ENCODE peak calls at places on chromosomes 7 and 10, in five cellular contexts. One of them, this sample, is unnamed.

GRCh38 chr10:86334515-86335085 is 32.0 kb downstream of the GRID1 start:
- DNase-seq in fibroblast of the conjunctiva: no peak
- DNase-seq in Peyer's patch: no peak
- DNase-seq in skeletal muscle cell: no peak
- DNase-seq in mammary epithelial cell: no peak
- DNase-seq in this sample: no peak

GRCh38 chr10:114437456-114438292 is 33.4 kb upstream of the AFAP1L2 start:
- DNase-seq in Peyer's patch: no peak
- DNase-seq in mammary epithelial cell: peak
- DNase-seq in skeletal muscle cell: no peak
- DNase-seq in fibroblast of the conjunctiva: no peak
- DNase-seq in this sample: no peak

GRCh38 chr7:1227814-1228534 is 4.7 kb upstream of the UNCX start:
- DNase-seq in skeletal muscle cell: no peak
- DNase-seq in mammary epithelial cell: no peak
- DNase-seq in fibroblast of the conjunctiva: no peak
- DNase-seq in Peyer's patch: no peak
- DNase-seq in this sample: no peak

GRCh38 chr10:12419279-12419847 is 70.0 kb downstream of the CAMK1D start:
- DNase-seq in skeletal muscle cell: peak
- DNase-seq in fibroblast of the conjunctiva: peak
- DNase-seq in Peyer's patch: no peak
- DNase-seq in mammary epithelial cell: peak
- DNase-seq in this sample: no peak

GRCh38 chr7:22866965-22867364 is 44.3 kb upstream of the TOMM7 start:
- DNase-seq in Peyer's patch: no peak
- DNase-seq in skeletal muscle cell: peak
- DNase-seq in mammary epithelial cell: no peak
- DNase-seq in fibroblast of the conjunctiva: no peak
- DNase-seq in this sample: no peak

GRCh38 chr10:84244651-84245270 is at the start of gene RGR:
- DNase-seq in mammary epithelial cell: no peak
- DNase-seq in fibroblast of the conjunctiva: no peak
- DNase-seq in skeletal muscle cell: peak
- DNase-seq in Peyer's patch: no peak
- DNase-seq in this sample: no peak

GRCh38 chr10:31350891-31351290 is 31.9 kb downstream of the ZEB1 start:
- DNase-seq in Peyer's patch: no peak
- DNase-seq in skeletal muscle cell: no peak
- DNase-seq in mammary epithelial cell: no peak
- DNase-seq in fibroblast of the conjunctiva: no peak
- DNase-seq in this sample: no peak

GRCh38 chr7:149732111-149732561 is 41.3 kb downstream of the ZNF467 start:
- DNase-seq in fibroblast of the conjunctiva: no peak
- DNase-seq in mammary epithelial cell: no peak
- DNase-seq in Peyer's patch: no peak
- DNase-seq in skeletal muscle cell: no peak
- DNase-seq in this sample: no peak

GRCh38 chr7:55477781-55478374 is 94.4 kb downstream of the VOPP1 start:
- DNase-seq in fibroblast of the conjunctiva: no peak
- DNase-seq in skeletal muscle cell: peak
- DNase-seq in mammary epithelial cell: peak
- DNase-seq in Peyer's patch: peak
- DNase-seq in this sample: no peak

GRCh38 chr10:127039435-127039834 is 134.2 kb downstream of the DOCK1 start:
- DNase-seq in skeletal muscle cell: no peak
- DNase-seq in mammary epithelial cell: no peak
- DNase-seq in Peyer's patch: no peak
- DNase-seq in fibroblast of the conjunctiva: no peak
- DNase-seq in this sample: no peak

GRCh38 chr10:77564781-77565589 is 72.6 kb downstream of the KCNMA1 start:
- DNase-seq in Peyer's patch: no peak
- DNase-seq in mammary epithelial cell: peak
- DNase-seq in fibroblast of the conjunctiva: no peak
- DNase-seq in skeletal muscle cell: no peak
- DNase-seq in this sample: no peak

GRCh38 chr10:102407641-102407943 is 11.0 kb downstream of the PSD start:
- DNase-seq in Peyer's patch: no peak
- DNase-seq in skeletal muscle cell: no peak
- DNase-seq in mammary epithelial cell: no peak
- DNase-seq in fibroblast of the conjunctiva: no peak
- DNase-seq in this sample: no peak

GRCh38 chr10:86900955-86901354 is 56.5 kb downstream of the MMRN2 start:
- DNase-seq in fibroblast of the conjunctiva: peak
- DNase-seq in skeletal muscle cell: peak
- DNase-seq in Peyer's patch: no peak
- DNase-seq in mammary epithelial cell: no peak
- DNase-seq in this sample: peak

GRCh38 chr7:99623091-99623693 is 6.4 kb downstream of the ZSCAN25 start:
- DNase-seq in fibroblast of the conjunctiva: no peak
- DNase-seq in Peyer's patch: no peak
- DNase-seq in mammary epithelial cell: peak
- DNase-seq in skeletal muscle cell: no peak
- DNase-seq in this sample: no peak